ENCODE peak calls at places on chromosomes 6 and 20, in eight cellular contexts. One of them, this sample, is unnamed.

GRCh38 chr6:28841290-28841689 is 82.5 kb downstream of the TRIM27 start:
- DNase-seq in body of pancreas: no peak
- DNase-seq in upper lobe of right lung: no peak
- DNase-seq in spleen: no peak
- DNase-seq in coronary artery: no peak
- DNase-seq in CD8-positive, alpha-beta T cell: no peak
- DNase-seq in Peyer's patch: no peak
- DNase-seq in mesothelial cell of epicardium: no peak
- DNase-seq in this sample: no peak

GRCh38 chr20:8020314-8021079 is 936 bp upstream of the TMX4 start:
- DNase-seq in body of pancreas: no peak
- DNase-seq in upper lobe of right lung: no peak
- DNase-seq in spleen: no peak
- DNase-seq in coronary artery: no peak
- DNase-seq in CD8-positive, alpha-beta T cell: no peak
- DNase-seq in Peyer's patch: no peak
- DNase-seq in mesothelial cell of epicardium: no peak
- DNase-seq in this sample: no peak

GRCh38 chr6:134908906-134909516 is 40.9 kb downstream of the ALDH8A1 start:
- DNase-seq in body of pancreas: peak; percentile 55
- DNase-seq in upper lobe of right lung: no peak
- DNase-seq in spleen: no peak
- DNase-seq in coronary artery: peak; percentile 81
- DNase-seq in CD8-positive, alpha-beta T cell: no peak
- DNase-seq in Peyer's patch: peak; percentile 67
- DNase-seq in mesothelial cell of epicardium: no peak
- DNase-seq in this sample: no peak

GRCh38 chr6:118542184-118542952 is 5.7 kb upstream of the PLN start:
- DNase-seq in body of pancreas: no peak
- DNase-seq in upper lobe of right lung: no peak
- DNase-seq in spleen: no peak
- DNase-seq in coronary artery: no peak
- DNase-seq in CD8-positive, alpha-beta T cell: no peak
- DNase-seq in Peyer's patch: no peak
- DNase-seq in mesothelial cell of epicardium: no peak
- DNase-seq in this sample: no peak

GRCh38 chr6:125149256-125150144 is 4.1 kb upstream of the TPD52L1 start:
- DNase-seq in body of pancreas: no peak
- DNase-seq in upper lobe of right lung: no peak
- DNase-seq in spleen: no peak
- DNase-seq in coronary artery: no peak
- DNase-seq in CD8-positive, alpha-beta T cell: no peak
- DNase-seq in Peyer's patch: no peak
- DNase-seq in mesothelial cell of epicardium: no peak
- DNase-seq in this sample: no peak

GRCh38 chr20:22789661-22790060 is 205.3 kb upstream of the FOXA2 start:
- DNase-seq in body of pancreas: no peak
- DNase-seq in upper lobe of right lung: no peak
- DNase-seq in spleen: no peak
- DNase-seq in coronary artery: no peak
- DNase-seq in CD8-positive, alpha-beta T cell: no peak
- DNase-seq in Peyer's patch: no peak
- DNase-seq in mesothelial cell of epicardium: no peak
- DNase-seq in this sample: no peak

GRCh38 chr20:37356961-37357371 is 11.0 kb downstream of the SRC start:
- DNase-seq in body of pancreas: no peak
- DNase-seq in upper lobe of right lung: peak; percentile 60
- DNase-seq in spleen: peak; percentile 74
- DNase-seq in coronary artery: peak; percentile 71
- DNase-seq in CD8-positive, alpha-beta T cell: no peak
- DNase-seq in Peyer's patch: peak; percentile 41
- DNase-seq in mesothelial cell of epicardium: no peak
- DNase-seq in this sample: no peak

GRCh38 chr6:11711644-11711993 is 67.0 kb downstream of the ADTRP start:
- DNase-seq in body of pancreas: no peak
- DNase-seq in upper lobe of right lung: peak; percentile 63
- DNase-seq in spleen: no peak
- DNase-seq in coronary artery: no peak
- DNase-seq in CD8-positive, alpha-beta T cell: peak; percentile 22
- DNase-seq in Peyer's patch: no peak
- DNase-seq in mesothelial cell of epicardium: no peak
- DNase-seq in this sample: no peak

GRCh38 chr6:35382015-35382414 is 39.7 kb downstream of the PPARD start:
- DNase-seq in body of pancreas: no peak
- DNase-seq in upper lobe of right lung: no peak
- DNase-seq in spleen: no peak
- DNase-seq in coronary artery: no peak
- DNase-seq in CD8-positive, alpha-beta T cell: no peak
- DNase-seq in Peyer's patch: no peak
- DNase-seq in mesothelial cell of epicardium: no peak
- DNase-seq in this sample: no peak

GRCh38 chr20:49937023-49937929 is 1.1 kb downstream of the RNF114 start:
- DNase-seq in body of pancreas: no peak
- DNase-seq in upper lobe of right lung: peak; percentile 60
- DNase-seq in spleen: peak; percentile 68
- DNase-seq in coronary artery: no peak
- DNase-seq in CD8-positive, alpha-beta T cell: no peak
- DNase-seq in Peyer's patch: peak; percentile 49
- DNase-seq in mesothelial cell of epicardium: no peak
- DNase-seq in this sample: no peak

GRCh38 chr20:31767805-31768204 is 28.7 kb downstream of the TPX2 start:
- DNase-seq in body of pancreas: no peak
- DNase-seq in upper lobe of right lung: no peak
- DNase-seq in spleen: no peak
- DNase-seq in coronary artery: no peak
- DNase-seq in CD8-positive, alpha-beta T cell: no peak
- DNase-seq in Peyer's patch: no peak
- DNase-seq in mesothelial cell of epicardium: no peak
- DNase-seq in this sample: no peak

GRCh38 chr6:157443066-157443800 is 62.2 kb downstream of the ZDHHC14 start:
- DNase-seq in body of pancreas: no peak
- DNase-seq in upper lobe of right lung: no peak
- DNase-seq in spleen: no peak
- DNase-seq in coronary artery: no peak
- DNase-seq in CD8-positive, alpha-beta T cell: no peak
- DNase-seq in Peyer's patch: no peak
- DNase-seq in mesothelial cell of epicardium: no peak
- DNase-seq in this sample: no peak

GRCh38 chr20:40049838-40050237 is 639.2 kb downstream of the MAFB start:
- DNase-seq in body of pancreas: no peak
- DNase-seq in upper lobe of right lung: no peak
- DNase-seq in spleen: no peak
- DNase-seq in coronary artery: no peak
- DNase-seq in CD8-positive, alpha-beta T cell: no peak
- DNase-seq in Peyer's patch: no peak
- DNase-seq in mesothelial cell of epicardium: no peak
- DNase-seq in this sample: no peak

GRCh38 chr6:53361549-53362031 is 12.8 kb upstream of the ELOVL5 start:
- DNase-seq in body of pancreas: peak; percentile 24
- DNase-seq in upper lobe of right lung: peak; percentile 91
- DNase-seq in spleen: no peak
- DNase-seq in coronary artery: no peak
- DNase-seq in CD8-positive, alpha-beta T cell: peak; percentile 53
- DNase-seq in Peyer's patch: peak; percentile 58
- DNase-seq in mesothelial cell of epicardium: no peak
- DNase-seq in this sample: no peak

GRCh38 chr6:16249971-16250370 is 11.6 kb downstream of the GMPR start:
- DNase-seq in body of pancreas: peak; percentile 43
- DNase-seq in upper lobe of right lung: no peak
- DNase-seq in spleen: no peak
- DNase-seq in coronary artery: no peak
- DNase-seq in CD8-positive, alpha-beta T cell: no peak
- DNase-seq in Peyer's patch: no peak
- DNase-seq in mesothelial cell of epicardium: no peak
- DNase-seq in this sample: no peak

GRCh38 chr20:32575227-32575581 is 9.9 kb downstream of the NOL4L start:
- DNase-seq in body of pancreas: no peak
- DNase-seq in upper lobe of right lung: no peak
- DNase-seq in spleen: no peak
- DNase-seq in coronary artery: no peak
- DNase-seq in CD8-positive, alpha-beta T cell: no peak
- DNase-seq in Peyer's patch: no peak
- DNase-seq in mesothelial cell of epicardium: no peak
- DNase-seq in this sample: no peak

GRCh38 chr20:52127309-52127708 is 64.3 kb downstream of the ZFP64 start:
- DNase-seq in body of pancreas: no peak
- DNase-seq in upper lobe of right lung: no peak
- DNase-seq in spleen: no peak
- DNase-seq in coronary artery: no peak
- DNase-seq in CD8-positive, alpha-beta T cell: no peak
- DNase-seq in Peyer's patch: no peak
- DNase-seq in mesothelial cell of epicardium: no peak
- DNase-seq in this sample: no peak

DNA sequence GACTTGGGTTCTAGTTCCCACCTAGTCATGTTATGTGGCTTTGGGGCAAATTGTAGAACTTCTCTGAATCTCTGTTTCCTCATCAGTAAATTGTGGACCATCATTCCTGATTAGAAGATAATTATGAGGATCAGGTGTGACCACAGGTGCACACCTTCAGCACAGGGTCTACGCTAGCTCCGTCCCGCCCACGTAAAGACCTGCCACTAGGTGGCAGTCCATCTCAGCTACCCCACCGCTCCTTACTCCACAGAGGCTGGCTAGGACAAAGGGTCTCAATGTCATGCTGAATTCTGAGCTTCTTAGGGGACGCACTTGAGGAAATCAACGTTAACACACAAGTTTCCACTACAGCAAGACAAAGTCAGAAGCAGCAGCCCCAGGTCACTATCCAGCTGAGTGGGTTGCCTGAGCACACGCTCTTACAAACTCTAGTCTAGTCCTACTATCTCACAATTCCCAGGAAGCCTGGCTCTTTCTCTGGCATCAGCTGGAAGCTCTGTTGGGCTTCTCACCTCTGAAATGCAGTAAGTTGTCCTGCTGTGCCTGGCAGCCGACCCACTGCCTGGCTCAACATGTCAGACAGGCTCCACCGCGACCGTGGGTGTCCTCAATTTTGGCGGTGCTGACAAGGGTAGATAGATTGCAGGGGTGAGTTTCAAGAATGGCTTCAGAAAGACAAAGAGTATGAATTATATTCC is 2.0 kb upstream of the PLCG1 start:
- DNase-seq in body of pancreas: peak; percentile 52
- DNase-seq in upper lobe of right lung: peak; percentile 74
- DNase-seq in spleen: peak; percentile 87
- DNase-seq in coronary artery: no peak
- DNase-seq in CD8-positive, alpha-beta T cell: peak; percentile 57
- DNase-seq in Peyer's patch: peak; percentile 82
- DNase-seq in mesothelial cell of epicardium: no peak
- DNase-seq in this sample: peak; percentile 45
- TF ChIP-seq CTCF in body of pancreas: peak; percentile 60
- TF ChIP-seq CTCF in upper lobe of right lung: peak; percentile 75
- TF ChIP-seq CTCF in spleen: peak; percentile 86
- TF ChIP-seq CTCF in coronary artery: no peak
- TF ChIP-seq CTCF in CD8-positive, alpha-beta T cell: peak; percentile 83
- TF ChIP-seq CTCF in Peyer's patch: peak; percentile 71
- TF ChIP-seq CTCF in mesothelial cell of epicardium: peak; percentile 53
- TF ChIP-seq CTCF in this sample: peak; percentile 59

DNA sequence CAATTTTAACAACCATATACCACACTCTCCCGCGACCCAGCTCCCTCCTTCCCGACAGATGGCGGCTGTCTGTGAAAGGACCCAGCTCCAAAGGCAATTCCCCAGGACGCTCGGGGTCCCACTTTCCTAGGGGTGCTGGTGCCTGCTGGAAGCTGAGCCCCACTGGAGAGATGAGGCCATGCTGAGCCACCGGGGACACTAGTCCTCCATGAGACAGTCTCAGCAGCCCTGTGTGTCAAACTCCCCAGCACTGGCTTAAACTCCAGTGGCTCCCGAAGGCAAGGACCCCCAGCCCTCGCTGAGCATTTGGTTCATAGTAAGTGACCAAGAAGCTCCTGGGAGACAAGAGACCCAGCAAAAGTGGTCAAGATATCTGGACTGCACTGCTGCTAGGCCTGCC is 52.1 kb downstream of the SLC2A10 start:
- DNase-seq in body of pancreas: no peak
- DNase-seq in upper lobe of right lung: no peak
- DNase-seq in spleen: no peak
- DNase-seq in coronary artery: no peak
- DNase-seq in CD8-positive, alpha-beta T cell: no peak
- DNase-seq in Peyer's patch: no peak
- DNase-seq in mesothelial cell of epicardium: no peak
- DNase-seq in this sample: no peak
- TF ChIP-seq CTCF in body of pancreas: no peak
- TF ChIP-seq CTCF in upper lobe of right lung: no peak
- TF ChIP-seq CTCF in spleen: no peak
- TF ChIP-seq CTCF in coronary artery: no peak
- TF ChIP-seq CTCF in CD8-positive, alpha-beta T cell: no peak
- TF ChIP-seq CTCF in Peyer's patch: no peak
- TF ChIP-seq CTCF in mesothelial cell of epicardium: no peak
- TF ChIP-seq CTCF in this sample: no peak

DNA sequence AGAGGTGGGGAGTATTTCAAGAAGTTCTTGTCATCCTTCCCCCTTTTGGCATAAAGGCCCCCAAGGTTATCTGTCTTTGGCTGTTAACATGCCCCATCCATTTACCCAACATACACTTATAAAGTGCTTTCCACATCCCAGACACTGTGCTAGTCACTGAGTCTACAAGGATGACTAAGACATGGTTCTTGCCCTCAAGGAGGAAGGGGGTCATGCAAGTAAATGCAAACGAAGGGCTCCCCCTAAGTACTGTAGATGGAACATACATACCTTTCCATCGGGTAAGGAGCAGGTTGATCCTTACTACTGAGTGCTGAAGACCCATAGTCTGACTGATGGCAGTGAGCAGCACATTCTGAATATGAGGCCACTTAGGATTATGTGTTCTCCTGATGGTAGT is 38.3 kb downstream of the HECA start:
- DNase-seq in body of pancreas: no peak
- DNase-seq in upper lobe of right lung: no peak
- DNase-seq in spleen: no peak
- DNase-seq in coronary artery: no peak
- DNase-seq in CD8-positive, alpha-beta T cell: no peak
- DNase-seq in Peyer's patch: no peak
- DNase-seq in mesothelial cell of epicardium: no peak
- DNase-seq in this sample: no peak
- TF ChIP-seq CTCF in body of pancreas: no peak
- TF ChIP-seq CTCF in upper lobe of right lung: no peak
- TF ChIP-seq CTCF in spleen: no peak
- TF ChIP-seq CTCF in coronary artery: no peak
- TF ChIP-seq CTCF in CD8-positive, alpha-beta T cell: no peak
- TF ChIP-seq CTCF in Peyer's patch: no peak
- TF ChIP-seq CTCF in mesothelial cell of epicardium: no peak
- TF ChIP-seq CTCF in this sample: no peak

GRCh38 chr6:3848925-3849605 is at the start of gene FAM50B:
- DNase-seq in body of pancreas: peak; percentile 94
- DNase-seq in upper lobe of right lung: peak; percentile 96
- DNase-seq in spleen: peak; percentile 97
- DNase-seq in coronary artery: peak; percentile 95
- DNase-seq in CD8-positive, alpha-beta T cell: peak; percentile 87
- DNase-seq in Peyer's patch: peak; percentile 96
- DNase-seq in mesothelial cell of epicardium: peak; percentile 98
- DNase-seq in this sample: peak; percentile 85
- TF ChIP-seq CTCF in body of pancreas: peak; percentile 98
- TF ChIP-seq CTCF in upper lobe of right lung: peak; percentile 91
- TF ChIP-seq CTCF in spleen: peak; percentile 95
- TF ChIP-seq CTCF in coronary artery: peak; percentile 95
- TF ChIP-seq CTCF in CD8-positive, alpha-beta T cell: peak; percentile 75
- TF ChIP-seq CTCF in Peyer's patch: peak; percentile 93
- TF ChIP-seq CTCF in mesothelial cell of epicardium: peak; percentile 99
- TF ChIP-seq CTCF in this sample: peak; percentile 88

DNA sequence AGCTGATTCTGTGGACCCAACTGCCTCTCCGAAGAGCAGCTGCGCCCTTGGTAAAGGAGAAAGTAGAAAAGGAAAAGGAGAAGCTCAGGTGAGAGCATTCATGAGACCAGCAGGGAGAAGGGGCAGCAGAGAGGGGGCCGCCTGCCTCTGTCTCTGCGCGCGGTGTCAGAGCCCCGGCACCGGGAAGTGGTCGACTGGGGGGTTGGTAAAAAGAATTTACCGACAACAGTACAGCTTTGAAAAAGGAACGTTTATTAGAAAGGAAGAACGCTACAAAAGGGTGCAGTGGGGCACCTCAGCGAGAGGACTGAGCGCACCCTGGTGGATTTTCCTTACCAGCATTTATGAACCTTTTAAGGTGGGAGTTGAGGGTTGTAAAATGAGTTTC is 61.9 kb downstream of the GPR6 start:
- DNase-seq in body of pancreas: peak; percentile 39
- DNase-seq in upper lobe of right lung: peak; percentile 66
- DNase-seq in spleen: peak; percentile 84
- DNase-seq in coronary artery: peak; percentile 62
- DNase-seq in CD8-positive, alpha-beta T cell: peak; percentile 34
- DNase-seq in Peyer's patch: peak; percentile 63
- DNase-seq in mesothelial cell of epicardium: peak; percentile 51
- DNase-seq in this sample: peak; percentile 22
- TF ChIP-seq CTCF in body of pancreas: no peak
- TF ChIP-seq CTCF in upper lobe of right lung: peak; percentile 30
- TF ChIP-seq CTCF in spleen: no peak
- TF ChIP-seq CTCF in coronary artery: no peak
- TF ChIP-seq CTCF in CD8-positive, alpha-beta T cell: peak; percentile 36
- TF ChIP-seq CTCF in Peyer's patch: no peak
- TF ChIP-seq CTCF in mesothelial cell of epicardium: no peak
- TF ChIP-seq CTCF in this sample: no peak